ENCODE peak calls at places on chromosomes 12 and 14, in five cellular contexts. B is stomach, L is A549, F is adrenal gland, U is HAP-1. R is an unnamed sample. For H3K9me3, the result is how much of the 10 kb centered on the place peaks cover.

GRCh38 chr12:64650762-64651161 is 40.5 kb downstream of the RASSF3 start:
- DNase-seq in U (no peak), L (peak), F (no peak), B (peak), R (peak)

GRCh38 chr14:77470192-77470870 is 12.4 kb downstream of the AHSA1 start:
- DNase-seq in B (no peak), U (no peak), L (no peak), F (no peak), R (no peak)

GRCh38 chr14:99946652-99947489 is 118.4 kb upstream of the EVL start:
- DNase-seq in F (no peak), B (peak), U (peak), L (no peak), R (no peak)

GRCh38 chr12:59808317-59808910 is 212.6 kb downstream of the SLC16A7 start:
- DNase-seq in U (no peak), F (no peak), L (peak), B (no peak), R (no peak)

GRCh38 chr14:61607570-61608244 is 87.6 kb upstream of the HIF1A start:
- DNase-seq in U (no peak), F (no peak), B (no peak), L (no peak), R (no peak)

GRCh38 chr12:46269429-46270241 is 792 bp upstream of the SLC38A1 start:
- DNase-seq in L (no peak), F (no peak), U (no peak), B (no peak), R (no peak)

GRCh38 chr12:120662879-120663278 is 22.5 kb downstream of the CABP1 start:
- DNase-seq in B (no peak), U (no peak), F (no peak), L (no peak), R (no peak)

GRCh38 chr12:54932691-54933090 is 51.9 kb downstream of the TESPA1 start:
- DNase-seq in B (no peak), F (peak), L (peak), U (no peak), R (peak)

GRCh38 chr14:92632546-92633273 is 115.7 kb downstream of the LGMN start:
- DNase-seq in F (no peak), U (no peak), B (no peak), L (no peak), R (no peak)

GRCh38 chr14:68784995-68785816 is 7.7 kb downstream of the ZFP36L1 start:
- DNase-seq in B (peak), L (peak), F (peak), U (no peak), R (peak)

GRCh38 chr12:129226005-129226404 is 372.7 kb downstream of the GLT1D1 start:
- DNase-seq in L (no peak), U (no peak), B (no peak), F (no peak), R (no peak)

GRCh38 chr12:27580561-27581330 is 56.7 kb downstream of the PPFIBP1 start:
- DNase-seq in U (no peak), L (no peak), F (peak), B (no peak), R (no peak)

DNA sequence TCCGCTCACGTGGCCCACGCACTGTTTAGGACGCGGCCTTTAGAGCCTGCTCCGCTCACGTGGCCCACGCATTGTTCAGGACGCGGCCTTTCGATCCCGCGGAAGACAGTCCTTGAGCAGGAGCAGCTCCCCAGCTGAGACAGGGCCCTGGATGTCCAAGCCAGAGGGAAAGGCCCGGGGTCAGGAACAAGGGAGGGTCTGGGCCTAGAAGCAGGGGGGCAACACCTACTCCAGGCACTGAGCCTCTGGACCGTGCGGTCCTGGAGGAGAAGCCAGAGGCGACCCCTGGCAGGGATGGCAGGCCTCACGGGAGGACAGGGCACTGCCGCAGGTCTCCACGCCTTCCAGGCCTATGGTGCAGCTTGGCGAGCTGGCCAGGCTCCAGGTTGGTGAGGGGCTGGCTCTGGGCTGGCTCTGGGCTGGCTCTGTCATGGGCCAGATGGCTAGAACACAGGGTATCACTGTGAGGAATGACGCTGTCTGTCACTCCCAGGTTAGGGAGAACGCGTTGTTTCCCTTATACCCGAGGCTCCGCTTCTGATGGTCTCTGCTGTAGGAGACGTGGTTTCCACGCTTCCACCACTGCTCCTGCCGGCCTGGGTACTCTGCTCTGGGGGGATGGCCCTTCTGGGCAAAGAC is 341.7 kb downstream of the TMEM121 start:
- DNase-seq in B (peak), F (peak), L (no peak), U (no peak), R (no peak)
- H3K9me3 ChIP-seq in B (under half), F (under half), L (under half), U (under half), R (under half)

GRCh38 chr12:70444903-70445302 is 78.8 kb downstream of the KCNMB4 start:
- DNase-seq in F (no peak), U (no peak), B (no peak), L (no peak), R (no peak)

GRCh38 chr12:70449758-70450341 is 83.8 kb downstream of the KCNMB4 start:
- DNase-seq in L (no peak), F (no peak), B (no peak), U (no peak), R (no peak)

GRCh38 chr12:70449074-70449757 is 83.1 kb downstream of the KCNMB4 start:
- DNase-seq in U (no peak), B (no peak), F (no peak), L (peak), R (no peak)

GRCh38 chr12:70451528-70451927 is 85.4 kb downstream of the KCNMB4 start:
- DNase-seq in U (no peak), L (no peak), F (no peak), B (no peak), R (no peak)

GRCh38 chr12:70448371-70448770 is 82.3 kb downstream of the KCNMB4 start:
- DNase-seq in U (no peak), F (no peak), L (no peak), B (no peak), R (peak)
- H3K9me3 ChIP-seq in U (under half), F (under half), L (under half), B (under half), R (under half)

GRCh38 chr12:34606749-34607519 is 584.6 kb downstream of the ALG10 start:
- DNase-seq in B (no peak), L (no peak), F (peak), U (no peak), R (no peak)
- H3K9me3 ChIP-seq in B (under half), L (under half), F (under half), U (under half), R (under half)

DNA sequence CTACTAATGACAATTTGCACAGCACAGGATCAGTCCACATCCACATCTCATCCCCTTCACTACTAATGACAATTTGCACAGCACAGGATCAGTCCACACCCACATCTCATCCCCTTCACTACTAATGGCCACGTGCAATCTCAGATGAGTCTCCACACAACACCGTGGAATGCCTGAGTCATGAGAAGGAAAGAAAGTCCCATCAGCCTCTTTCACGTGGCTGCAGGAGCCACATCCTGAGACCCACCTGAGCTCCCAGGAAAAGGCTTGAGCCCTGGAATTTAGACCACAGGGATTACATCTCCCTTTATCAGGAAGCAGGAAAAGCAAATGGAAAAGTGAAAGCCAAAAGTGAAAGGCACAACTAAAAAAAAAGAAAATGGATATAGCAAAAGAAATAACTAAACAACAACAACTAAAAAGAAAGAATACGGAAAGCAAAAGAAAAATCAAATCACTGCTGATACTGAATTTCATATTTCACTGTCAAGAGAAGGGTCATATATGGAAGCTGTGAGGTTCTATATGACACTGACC is 1300.5 kb downstream of the TMEM121 start:
- DNase-seq in L (no peak), U (no peak), F (no peak), B (no peak), R (no peak)
- H3K9me3 ChIP-seq in L (under half), U (under half), F (under half), B (under half), R (under half)

DNA sequence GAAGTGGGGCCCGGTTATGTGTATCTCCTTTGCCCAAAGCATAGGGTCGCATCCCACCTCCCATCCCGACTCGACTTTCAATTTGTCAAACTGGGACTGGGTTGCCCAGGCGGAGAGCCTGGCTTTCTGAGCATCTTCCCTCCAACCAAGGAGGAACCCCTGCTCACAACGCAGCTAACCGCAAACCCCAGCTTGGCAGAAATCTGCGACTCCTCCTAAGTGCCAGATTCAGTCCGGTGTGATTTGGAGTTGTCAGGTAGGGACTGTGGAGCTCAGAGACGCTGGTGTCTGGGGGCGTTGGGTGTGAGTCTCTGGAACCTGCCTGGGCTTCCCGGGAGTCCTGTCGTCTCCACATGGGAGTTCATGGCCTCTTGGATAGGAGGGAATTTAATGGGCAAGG is 1126.7 kb downstream of the AACS start:
- DNase-seq in L (no peak), U (no peak), B (no peak), F (no peak), R (no peak)
- H3K9me3 ChIP-seq in L (under half), U (under half), B (under half), F (under half), R (under half)

GRCh38 chr14:105455086-105455640 is 19.5 kb upstream of the CRIP2 start:
- DNase-seq in F (no peak), L (no peak), B (no peak), U (no peak), R (no peak)
- H3K9me3 ChIP-seq in F (under half), L (under half), B (under half), U (under half), R (under half)